ENCODE peak calls at places on chromosomes 11 and 22, in nine cellular contexts. F, H, D, C, R, J, K, M and A are unnamed samples. For H3K9me3, the result is how much of the 10 kb centered on the place peaks cover.

GRCh38 chr11:23455291-23455864 is 595.1 kb upstream of the CCDC179 start:
- DNase-seq in H (no peak), F (no peak), J (no peak), M (no peak), R (no peak), K (peak), D (no peak), C (no peak), A (no peak)

GRCh38 chr11:9901931-9902330 is 238.1 kb downstream of the SWAP70 start:
- DNase-seq in H (no peak), C (no peak), K (no peak), D (no peak), R (no peak), F (no peak), J (no peak), M (no peak), A (no peak)

GRCh38 chr11:44363116-44363515 is 53.2 kb upstream of the ALX4 start:
- DNase-seq in K (no peak), D (no peak), R (no peak), F (no peak), M (no peak), H (no peak), C (no peak), J (no peak), A (no peak)

GRCh38 chr22:30365891-30366290 is 9.1 kb downstream of the CCDC157 start:
- DNase-seq in M (no peak), C (no peak), H (no peak), D (no peak), R (no peak), K (no peak), J (no peak), F (no peak), A (no peak)

GRCh38 chr11:66892926-66893325 is 36.1 kb downstream of the LRFN4 start:
- DNase-seq in D (no peak), H (no peak), R (no peak), M (no peak), C (no peak), J (no peak), K (no peak), F (no peak), A (no peak)

GRCh38 chr11:61834278-61835004 is 6.3 kb downstream of the FADS2 start:
- DNase-seq in F (peak), J (no peak), K (peak), C (no peak), M (no peak), H (no peak), D (peak), R (peak), A (peak)

GRCh38 chr11:85874265-85874664 is 19.1 kb downstream of the CCDC83 start:
- DNase-seq in J (no peak), F (no peak), C (no peak), M (no peak), D (no peak), H (no peak), K (no peak), R (peak), A (no peak)

GRCh38 chr11:74577624-74578396 is 14.6 kb upstream of the POLD3 start:
- DNase-seq in H (no peak), J (no peak), K (no peak), M (no peak), C (no peak), F (no peak), D (no peak), R (peak), A (no peak)

GRCh38 chr11:66548774-66549630 is 2.3 kb downstream of the ACTN3 start:
- DNase-seq in J (no peak), F (no peak), H (no peak), C (no peak), M (no peak), D (no peak), K (no peak), R (no peak), A (no peak)

GRCh38 chr22:24482586-24482985 is 12.5 kb upstream of the UPB1 start:
- DNase-seq in D (no peak), C (no peak), M (no peak), R (peak), K (peak), J (no peak), H (no peak), F (no peak), A (no peak)

GRCh38 chr22:43404673-43405385 is 7.0 kb upstream of the MPPED1 start:
- DNase-seq in J (no peak), R (no peak), H (peak), K (no peak), F (no peak), C (no peak), M (no peak), D (no peak), A (no peak)

GRCh38 chr11:122108192-122108799 is 7.7 kb downstream of the BLID start:
- DNase-seq in M (no peak), J (peak), F (peak), K (peak), H (no peak), R (peak), D (no peak), C (no peak), A (no peak)

GRCh38 chr11:27720277-27720830 is 20.1 kb upstream of the BDNF start:
- DNase-seq in K (peak), H (no peak), J (no peak), F (no peak), R (peak), D (no peak), M (no peak), C (no peak), A (no peak)

GRCh38 chr22:42340695-42341383 is 70.4 kb upstream of the TCF20 start:
- DNase-seq in J (no peak), K (no peak), F (peak), D (no peak), H (no peak), R (no peak), M (no peak), C (no peak), A (no peak)

GRCh38 chr11:74820763-74821162 is 72.1 kb downstream of the RNF169 start:
- DNase-seq in K (peak), F (no peak), H (no peak), M (no peak), C (no peak), J (no peak), D (no peak), R (peak), A (no peak)

GRCh38 chr11:2929880-2930704 is 872 bp upstream of the PHLDA2 start:
- DNase-seq in M (no peak), C (no peak), H (peak), R (peak), J (no peak), D (peak), F (no peak), K (peak), A (no peak)

GRCh38 chr11:134866215-134866614 is 454.2 kb upstream of the B3GAT1 start:
- DNase-seq in H (no peak), K (no peak), F (no peak), M (no peak), C (no peak), D (no peak), R (no peak), J (no peak), A (no peak)

GRCh38 chr11:91624021-91624420 is 600.6 kb upstream of the FAT3 start:
- DNase-seq in F (no peak), J (no peak), C (no peak), H (no peak), M (no peak), R (no peak), K (no peak), D (no peak), A (no peak)

GRCh38 chr11:77110836-77111235 is 8.2 kb downstream of the OMP start:
- DNase-seq in F (no peak), C (no peak), H (no peak), M (no peak), J (no peak), R (no peak), D (no peak), K (no peak), A (no peak)

GRCh38 chr11:70912226-70912840 is 340.0 kb downstream of the SHANK2 start:
- DNase-seq in C (no peak), M (no peak), K (no peak), H (no peak), D (no peak), R (no peak), F (no peak), J (no peak), A (no peak)

GRCh38 chr11:11813288-11813962 is 28.3 kb upstream of the USP47 start:
- DNase-seq in D (peak), J (peak), M (no peak), F (peak), H (peak), R (peak), C (no peak), K (peak), A (no peak)

GRCh38 chr22:24996420-24996952 is 44.0 kb downstream of the KIAA1671 start:
- DNase-seq in D (peak), H (no peak), K (peak), J (no peak), F (no peak), R (peak), C (no peak), M (no peak), A (no peak)

GRCh38 chr11:134984421-134984820 is 572.4 kb upstream of the B3GAT1 start:
- DNase-seq in J (no peak), C (no peak), D (no peak), R (no peak), K (no peak), F (no peak), M (no peak), H (no peak), A (no peak)

GRCh38 chr11:96854425-96854824 is 464.6 kb downstream of the JRKL start:
- DNase-seq in J (no peak), K (no peak), F (no peak), R (no peak), C (no peak), M (no peak), H (no peak), D (no peak), A (no peak)

GRCh38 chr22:19892249-19892879 is 37.7 kb upstream of the GNB1L start:
- DNase-seq in F (peak), K (peak), J (no peak), D (no peak), C (peak), H (no peak), R (peak), M (no peak), A (peak)

GRCh38 chr11:66419825-66420224 is 1.0 kb upstream of the NPAS4 start:
- DNase-seq in D (no peak), K (no peak), M (no peak), C (no peak), R (no peak), H (no peak), J (no peak), F (no peak), A (no peak)

GRCh38 chr11:12013771-12014170 is 5.3 kb upstream of the DKK3 start:
- DNase-seq in F (no peak), M (no peak), H (no peak), K (no peak), J (no peak), D (no peak), C (no peak), R (no peak), A (no peak)

GRCh38 chr22:30224161-30224857 is 22.2 kb downstream of the LIF start:
- DNase-seq in M (no peak), D (no peak), C (no peak), R (no peak), K (no peak), H (no peak), J (no peak), F (no peak), A (no peak)

GRCh38 chr11:112025682-112026081 is 474 bp downstream of the DLAT start:
- DNase-seq in M (no peak), C (peak), J (no peak), H (no peak), R (no peak), F (no peak), D (no peak), K (peak), A (no peak)

GRCh38 chr11:27697679-27698275 is 2.5 kb downstream of the BDNF start:
- DNase-seq in M (no peak), R (peak), C (no peak), J (no peak), K (peak), D (no peak), H (no peak), F (no peak), A (no peak)

GRCh38 chr22:46613606-46613997 is 6.6 kb upstream of the GRAMD4 start:
- DNase-seq in J (no peak), F (no peak), M (no peak), H (no peak), K (peak), D (no peak), C (no peak), R (no peak), A (no peak)

GRCh38 chr22:37331034-37331428 is 48.7 kb downstream of the CYTH4 start:
- DNase-seq in H (no peak), J (no peak), D (no peak), K (peak), R (peak), F (no peak), M (no peak), C (no peak), A (no peak)

GRCh38 chr11:111301840-111302113 is 3.4 kb downstream of the POU2AF3 start:
- DNase-seq in J (no peak), R (no peak), F (no peak), M (no peak), K (no peak), H (no peak), D (no peak), C (no peak), A (no peak)

GRCh38 chr11:30381879-30382278 is 59.0 kb downstream of the ARL14EP start:
- DNase-seq in K (no peak), R (no peak), H (no peak), D (no peak), J (no peak), C (no peak), F (no peak), M (no peak), A (no peak)

GRCh38 chr11:67416416-67417335 is 1.2 kb downstream of the CARNS1 start:
- DNase-seq in H (peak), J (peak), D (no peak), F (no peak), R (peak), K (peak), M (no peak), C (peak), A (peak)

GRCh38 chr22:23898006-23898974 is 4.1 kb downstream of the MIF start:
- DNase-seq in H (no peak), J (no peak), K (no peak), D (no peak), F (no peak), C (no peak), R (no peak), M (no peak), A (no peak)

GRCh38 chr22:35459423-35459894 is 59.5 kb downstream of the MCM5 start:
- DNase-seq in D (no peak), M (no peak), R (no peak), J (no peak), H (no peak), K (no peak), C (no peak), F (no peak), A (no peak)

GRCh38 chr11:2684581-2684980 is 15.2 kb downstream of the KCNQ1OT1 start:
- DNase-seq in R (no peak), C (no peak), K (no peak), M (no peak), D (no peak), F (no peak), J (no peak), H (no peak), A (no peak)

GRCh38 chr11:122186439-122187080 is 70.5 kb upstream of the BLID start:
- DNase-seq in M (no peak), H (no peak), F (peak), D (no peak), J (no peak), R (peak), C (no peak), K (peak), A (no peak)

GRCh38 chr11:28757725-28758515 is 649.7 kb downstream of the METTL15 start:
- DNase-seq in C (no peak), J (no peak), D (no peak), K (peak), H (no peak), F (no peak), R (peak), M (no peak), A (no peak)
- H3K27ac ChIP-seq in C (no peak), J (no peak), D (no peak), K (peak), H (no peak), F (no peak), R (no peak), M (no peak), A (no peak)

DNA sequence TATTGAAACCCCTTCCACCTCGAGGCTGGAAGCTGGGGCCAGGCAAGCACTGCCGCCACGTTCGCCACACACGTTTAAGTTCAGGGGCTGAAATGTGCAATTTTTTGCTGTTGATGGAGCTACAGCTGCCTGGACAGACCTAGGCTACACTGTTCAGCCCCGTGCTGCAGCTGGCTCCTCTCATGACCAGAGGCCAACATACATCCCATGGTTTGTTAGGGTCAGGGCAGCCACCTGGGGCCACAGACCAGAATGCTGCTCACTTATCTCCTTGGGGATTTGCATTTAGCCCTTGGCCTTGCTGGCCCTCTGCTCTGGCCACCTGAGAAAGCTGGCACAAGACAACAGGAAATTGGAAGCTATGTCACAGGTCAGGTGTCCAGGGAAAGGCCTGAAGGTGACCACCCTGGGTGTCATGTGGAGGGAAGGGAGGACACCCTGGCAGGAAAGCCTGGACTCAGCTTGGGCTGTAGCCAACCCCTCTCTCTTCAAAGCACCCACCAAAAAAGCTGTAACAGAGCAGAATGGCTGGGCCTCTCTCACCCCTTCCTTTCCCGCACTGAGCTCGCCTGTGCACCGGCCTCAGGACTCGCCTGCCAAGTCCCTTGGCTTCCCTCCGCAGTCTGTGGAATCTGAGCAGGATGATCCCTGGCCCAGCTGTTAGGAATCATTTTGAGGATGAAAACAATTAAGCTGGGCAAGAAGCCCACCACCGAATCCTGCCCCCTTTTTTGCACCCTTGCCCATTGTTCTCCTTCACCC is 86.3 kb downstream of the SNX19 start:
- DNase-seq in J (peak), H (no peak), K (no peak), F (peak), M (peak), R (peak), D (peak), C (no peak), A (no peak)
- H3K9me3 ChIP-seq in J (under half), H (under half), K (under half), F (under half), M (under half), R (under half), D (under half), C (under half), A (under half)

GRCh38 chr11:64247729-64248531 is 1.2 kb upstream of the PPP1R14B start:
- DNase-seq in K (no peak), D (no peak), C (no peak), M (no peak), F (no peak), H (no peak), R (no peak), J (no peak), A (no peak)
- H3K4me3 ChIP-seq in K (peak), D (peak), C (no peak), M (peak), F (peak), H (peak), R (peak), J (peak), A (peak)

GRCh38 chr11:35177370-35177769 is 38.4 kb downstream of the CD44 start:
- DNase-seq in C (peak), H (no peak), F (no peak), J (no peak), M (no peak), D (no peak), R (no peak), K (no peak), A (no peak)

GRCh38 chr11:35180311-35181233 is 41.6 kb downstream of the CD44 start:
- DNase-seq in M (no peak), K (no peak), F (no peak), C (no peak), D (no peak), J (no peak), H (no peak), R (no peak), A (no peak)

GRCh38 chr11:35178862-35179261 is 39.9 kb downstream of the CD44 start:
- DNase-seq in C (no peak), F (no peak), H (no peak), J (no peak), R (no peak), D (no peak), K (no peak), M (no peak), A (no peak)

GRCh38 chr11:35179466-35180135 is 40.6 kb downstream of the CD44 start:
- DNase-seq in D (no peak), F (no peak), H (no peak), M (no peak), J (no peak), R (no peak), K (no peak), C (no peak), A (no peak)

DNA sequence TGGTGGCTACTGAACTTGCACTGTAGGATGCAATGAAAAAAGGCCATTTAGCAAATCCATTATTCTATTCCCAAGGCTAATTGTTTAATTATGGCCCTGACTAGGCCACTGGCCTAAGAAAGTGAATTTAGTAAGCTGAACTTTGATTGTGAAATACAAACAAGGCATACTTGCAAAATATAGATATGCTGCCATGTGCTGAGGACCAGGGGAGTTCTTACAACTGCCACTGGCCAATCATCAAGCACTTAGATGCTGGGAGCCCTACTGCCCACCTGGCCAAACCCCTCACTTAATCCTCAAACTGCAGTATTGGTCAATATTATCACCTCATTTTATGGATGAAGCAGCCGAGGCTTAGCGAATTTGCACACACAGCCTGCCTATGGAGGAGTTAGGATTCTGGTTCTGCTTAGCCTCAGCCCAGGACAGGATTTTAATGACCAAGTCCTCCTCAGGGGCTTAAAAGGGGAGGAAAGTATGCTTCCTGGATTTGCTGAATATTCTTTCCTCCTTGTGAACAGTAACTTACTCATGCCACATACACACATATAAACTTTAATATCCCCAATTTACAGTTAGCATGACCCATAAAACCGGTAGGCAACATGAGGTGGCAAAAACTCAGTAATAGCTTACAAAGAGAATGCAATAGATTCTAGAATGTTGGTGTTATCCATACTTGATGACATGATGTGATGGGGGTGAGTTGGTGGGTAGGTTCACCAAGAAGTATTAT is 39.3 kb downstream of the CD44 start:
- DNase-seq in K (no peak), M (no peak), H (no peak), F (no peak), J (no peak), D (no peak), C (no peak), R (no peak), A (no peak)
- H3K27ac ChIP-seq in K (no peak), M (peak), H (peak), F (peak), J (no peak), D (no peak), C (no peak), R (peak), A (peak)

GRCh38 chr22:49295851-49296560 is 531.7 kb downstream of the BRD1 start:
- DNase-seq in D (no peak), F (no peak), C (no peak), H (peak), R (no peak), J (no peak), M (no peak), K (no peak), A (no peak)

GRCh38 chr22:49297286-49297870 is 530.3 kb downstream of the BRD1 start:
- DNase-seq in M (peak), K (no peak), D (no peak), R (no peak), H (peak), F (no peak), J (no peak), C (no peak), A (no peak)

GRCh38 chr22:49295465-49295743 is 532.3 kb downstream of the BRD1 start:
- DNase-seq in F (no peak), R (no peak), K (no peak), D (no peak), J (no peak), M (no peak), C (no peak), H (peak), A (no peak)

GRCh38 chr22:49297871-49298721 is 529.6 kb downstream of the BRD1 start:
- DNase-seq in K (no peak), F (no peak), R (no peak), H (peak), M (peak), D (no peak), C (no peak), J (no peak), A (no peak)

GRCh38 chr22:49296561-49296960 is 531.1 kb downstream of the BRD1 start:
- DNase-seq in C (no peak), R (no peak), F (no peak), H (peak), K (no peak), J (no peak), M (no peak), D (no peak), A (no peak)
- H3K9me3 ChIP-seq in C (under half), R (under half), F (under half), H (under half), K (under half), J (under half), M (under half), D (under half), A (under half)